ENCODE peak calls at places on chromosomes 12 and 14, in five cellular contexts. Q, I, F, H and T are unnamed samples.

GRCh38 chr12:4908694-4909396 is 860 bp upstream of the KCNA1 start:
- DNase-seq in Q (peak; percentile 8), I (no peak), F (no peak), H (no peak), T (no peak)

GRCh38 chr12:57112492-57113294 is 1.5 kb upstream of the STAT6 start:
- DNase-seq in Q (no peak), I (no peak), F (no peak), H (no peak), T (no peak)

GRCh38 chr14:53278602-53279506 is 125.7 kb upstream of the DDHD1 start:
- DNase-seq in Q (peak; percentile 85), I (peak; percentile 19), F (peak; percentile 61), H (no peak), T (peak; percentile 86)

GRCh38 chr14:70398280-70398679 is 18.6 kb downstream of the SYNJ2BP start:
- DNase-seq in Q (no peak), I (no peak), F (no peak), H (no peak), T (no peak)

GRCh38 chr14:23881292-23881691 is 72.3 kb upstream of the DHRS4 start:
- DNase-seq in Q (no peak), I (no peak), F (peak; percentile 16), H (no peak), T (no peak)

GRCh38 chr12:119176267-119177055 is 2.3 kb upstream of the HSPB8 start:
- DNase-seq in Q (peak; percentile 82), I (peak; percentile 79), F (peak; percentile 91), H (no peak), T (peak; percentile 69)

GRCh38 chr12:3137268-3137761 is 60.1 kb downstream of the TSPAN9 start:
- DNase-seq in Q (peak; percentile 43), I (no peak), F (no peak), H (no peak), T (no peak)

GRCh38 chr12:52608826-52609630 is 7.8 kb upstream of the KRT72 start:
- DNase-seq in Q (no peak), I (no peak), F (no peak), H (no peak), T (no peak)